ENCODE peak calls at places on chromosomes 12 and 14, in ten cellular contexts. One of them, this sample, is unnamed.

GRCh38 chr12:24922109-24922508 is 26.8 kb downstream of the BCAT1 start:
- DNase-seq in AG08395: no peak
- DNase-seq in sigmoid colon: no peak
- DNase-seq in activated CD4-positive, alpha-beta T cell treated with anti-CD3 and anti-CD28 coated beads for 48 hours: no peak
- DNase-seq in epithelial cell of proximal tubule: no peak
- DNase-seq in NCI-H774: no peak
- DNase-seq in upper lobe of right lung: no peak
- DNase-seq in astrocyte of the cerebellum: no peak
- DNase-seq in IMR-90: no peak
- DNase-seq in stimulated activated CD4-positive, alpha-beta T cell treated with anti-CD3 and anti-CD28 coated beads, Interleukin-4, amount 100 ng/mL, for 24 hours: no peak
- DNase-seq in this sample: no peak

GRCh38 chr12:108237272-108237671 is 101.8 kb downstream of the CMKLR1 start:
- DNase-seq in AG08395: no peak
- DNase-seq in sigmoid colon: no peak
- DNase-seq in activated CD4-positive, alpha-beta T cell treated with anti-CD3 and anti-CD28 coated beads for 48 hours: no peak
- DNase-seq in epithelial cell of proximal tubule: no peak
- DNase-seq in NCI-H774: no peak
- DNase-seq in upper lobe of right lung: no peak
- DNase-seq in astrocyte of the cerebellum: no peak
- DNase-seq in IMR-90: no peak
- DNase-seq in stimulated activated CD4-positive, alpha-beta T cell treated with anti-CD3 and anti-CD28 coated beads, Interleukin-4, amount 100 ng/mL, for 24 hours: no peak
- DNase-seq in this sample: no peak

GRCh38 chr12:50934981-50935807 is 17.1 kb upstream of the HIGD1C start:
- DNase-seq in AG08395: peak
- DNase-seq in sigmoid colon: no peak
- DNase-seq in activated CD4-positive, alpha-beta T cell treated with anti-CD3 and anti-CD28 coated beads for 48 hours: no peak
- DNase-seq in epithelial cell of proximal tubule: no peak
- DNase-seq in NCI-H774: no peak
- DNase-seq in upper lobe of right lung: no peak
- DNase-seq in astrocyte of the cerebellum: peak
- DNase-seq in IMR-90: peak
- DNase-seq in stimulated activated CD4-positive, alpha-beta T cell treated with anti-CD3 and anti-CD28 coated beads, Interleukin-4, amount 100 ng/mL, for 24 hours: no peak
- DNase-seq in this sample: no peak

GRCh38 chr12:9221476-9221875 is 13.3 kb upstream of the PZP start:
- DNase-seq in AG08395: no peak
- DNase-seq in sigmoid colon: no peak
- DNase-seq in activated CD4-positive, alpha-beta T cell treated with anti-CD3 and anti-CD28 coated beads for 48 hours: no peak
- DNase-seq in epithelial cell of proximal tubule: peak
- DNase-seq in NCI-H774: no peak
- DNase-seq in upper lobe of right lung: no peak
- DNase-seq in astrocyte of the cerebellum: no peak
- DNase-seq in IMR-90: no peak
- DNase-seq in stimulated activated CD4-positive, alpha-beta T cell treated with anti-CD3 and anti-CD28 coated beads, Interleukin-4, amount 100 ng/mL, for 24 hours: no peak
- DNase-seq in this sample: no peak

GRCh38 chr12:110917961-110918360 is 2.4 kb downstream of the MYL2 start:
- DNase-seq in AG08395: no peak
- DNase-seq in sigmoid colon: no peak
- DNase-seq in activated CD4-positive, alpha-beta T cell treated with anti-CD3 and anti-CD28 coated beads for 48 hours: no peak
- DNase-seq in epithelial cell of proximal tubule: no peak
- DNase-seq in NCI-H774: no peak
- DNase-seq in upper lobe of right lung: no peak
- DNase-seq in astrocyte of the cerebellum: no peak
- DNase-seq in IMR-90: no peak
- DNase-seq in stimulated activated CD4-positive, alpha-beta T cell treated with anti-CD3 and anti-CD28 coated beads, Interleukin-4, amount 100 ng/mL, for 24 hours: no peak
- DNase-seq in this sample: no peak

GRCh38 chr12:121917950-121918678 is at the start of gene CFAP251:
- DNase-seq in AG08395: peak
- DNase-seq in sigmoid colon: peak
- DNase-seq in activated CD4-positive, alpha-beta T cell treated with anti-CD3 and anti-CD28 coated beads for 48 hours: peak
- DNase-seq in epithelial cell of proximal tubule: no peak
- DNase-seq in NCI-H774: peak
- DNase-seq in upper lobe of right lung: peak
- DNase-seq in astrocyte of the cerebellum: peak
- DNase-seq in IMR-90: peak
- DNase-seq in stimulated activated CD4-positive, alpha-beta T cell treated with anti-CD3 and anti-CD28 coated beads, Interleukin-4, amount 100 ng/mL, for 24 hours: peak
- DNase-seq in this sample: peak

GRCh38 chr14:40394634-40395340 is 962.6 kb upstream of the FBXO33 start:
- DNase-seq in AG08395: no peak
- DNase-seq in sigmoid colon: no peak
- DNase-seq in activated CD4-positive, alpha-beta T cell treated with anti-CD3 and anti-CD28 coated beads for 48 hours: no peak
- DNase-seq in epithelial cell of proximal tubule: no peak
- DNase-seq in NCI-H774: no peak
- DNase-seq in upper lobe of right lung: no peak
- DNase-seq in astrocyte of the cerebellum: no peak
- DNase-seq in IMR-90: no peak
- DNase-seq in stimulated activated CD4-positive, alpha-beta T cell treated with anti-CD3 and anti-CD28 coated beads, Interleukin-4, amount 100 ng/mL, for 24 hours: no peak
- DNase-seq in this sample: no peak

GRCh38 chr14:81990312-81990761 is 456.7 kb upstream of the SEL1L start:
- DNase-seq in AG08395: peak
- DNase-seq in sigmoid colon: no peak
- DNase-seq in activated CD4-positive, alpha-beta T cell treated with anti-CD3 and anti-CD28 coated beads for 48 hours: peak
- DNase-seq in epithelial cell of proximal tubule: peak
- DNase-seq in NCI-H774: peak
- DNase-seq in upper lobe of right lung: no peak
- DNase-seq in astrocyte of the cerebellum: peak
- DNase-seq in IMR-90: peak
- DNase-seq in stimulated activated CD4-positive, alpha-beta T cell treated with anti-CD3 and anti-CD28 coated beads, Interleukin-4, amount 100 ng/mL, for 24 hours: peak
- DNase-seq in this sample: peak

GRCh38 chr14:39576726-39577125 is 144.5 kb upstream of the FBXO33 start:
- DNase-seq in AG08395: no peak
- DNase-seq in sigmoid colon: no peak
- DNase-seq in activated CD4-positive, alpha-beta T cell treated with anti-CD3 and anti-CD28 coated beads for 48 hours: no peak
- DNase-seq in epithelial cell of proximal tubule: no peak
- DNase-seq in NCI-H774: no peak
- DNase-seq in upper lobe of right lung: no peak
- DNase-seq in astrocyte of the cerebellum: peak
- DNase-seq in IMR-90: no peak
- DNase-seq in stimulated activated CD4-positive, alpha-beta T cell treated with anti-CD3 and anti-CD28 coated beads, Interleukin-4, amount 100 ng/mL, for 24 hours: no peak
- DNase-seq in this sample: no peak

GRCh38 chr14:100375273-100375962 is 52.3 kb downstream of the SLC25A47 start:
- DNase-seq in AG08395: peak
- DNase-seq in sigmoid colon: peak
- DNase-seq in activated CD4-positive, alpha-beta T cell treated with anti-CD3 and anti-CD28 coated beads for 48 hours: peak
- DNase-seq in epithelial cell of proximal tubule: peak
- DNase-seq in NCI-H774: no peak
- DNase-seq in upper lobe of right lung: peak
- DNase-seq in astrocyte of the cerebellum: peak
- DNase-seq in IMR-90: peak
- DNase-seq in stimulated activated CD4-positive, alpha-beta T cell treated with anti-CD3 and anti-CD28 coated beads, Interleukin-4, amount 100 ng/mL, for 24 hours: peak
- DNase-seq in this sample: peak

GRCh38 chr14:97388408-97388807 is 591.2 kb downstream of the VRK1 start:
- DNase-seq in AG08395: no peak
- DNase-seq in sigmoid colon: no peak
- DNase-seq in activated CD4-positive, alpha-beta T cell treated with anti-CD3 and anti-CD28 coated beads for 48 hours: no peak
- DNase-seq in epithelial cell of proximal tubule: no peak
- DNase-seq in NCI-H774: no peak
- DNase-seq in upper lobe of right lung: no peak
- DNase-seq in astrocyte of the cerebellum: no peak
- DNase-seq in IMR-90: no peak
- DNase-seq in stimulated activated CD4-positive, alpha-beta T cell treated with anti-CD3 and anti-CD28 coated beads, Interleukin-4, amount 100 ng/mL, for 24 hours: no peak
- DNase-seq in this sample: no peak

GRCh38 chr12:122031342-122032216 is 9.9 kb downstream of the BCL7A start:
- DNase-seq in AG08395: peak
- DNase-seq in sigmoid colon: no peak
- DNase-seq in activated CD4-positive, alpha-beta T cell treated with anti-CD3 and anti-CD28 coated beads for 48 hours: peak
- DNase-seq in epithelial cell of proximal tubule: no peak
- DNase-seq in NCI-H774: no peak
- DNase-seq in upper lobe of right lung: peak
- DNase-seq in astrocyte of the cerebellum: no peak
- DNase-seq in IMR-90: no peak
- DNase-seq in stimulated activated CD4-positive, alpha-beta T cell treated with anti-CD3 and anti-CD28 coated beads, Interleukin-4, amount 100 ng/mL, for 24 hours: peak
- DNase-seq in this sample: peak

GRCh38 chr12:119613319-119613936 is 19.9 kb downstream of the TMEM233 start:
- DNase-seq in AG08395: no peak
- DNase-seq in sigmoid colon: no peak
- DNase-seq in activated CD4-positive, alpha-beta T cell treated with anti-CD3 and anti-CD28 coated beads for 48 hours: no peak
- DNase-seq in epithelial cell of proximal tubule: peak
- DNase-seq in NCI-H774: peak
- DNase-seq in upper lobe of right lung: no peak
- DNase-seq in astrocyte of the cerebellum: no peak
- DNase-seq in IMR-90: peak
- DNase-seq in stimulated activated CD4-positive, alpha-beta T cell treated with anti-CD3 and anti-CD28 coated beads, Interleukin-4, amount 100 ng/mL, for 24 hours: no peak
- DNase-seq in this sample: no peak

GRCh38 chr12:80353254-80353653 is 90.8 kb upstream of the PTPRQ start:
- DNase-seq in AG08395: peak
- DNase-seq in sigmoid colon: no peak
- DNase-seq in activated CD4-positive, alpha-beta T cell treated with anti-CD3 and anti-CD28 coated beads for 48 hours: no peak
- DNase-seq in epithelial cell of proximal tubule: no peak
- DNase-seq in NCI-H774: no peak
- DNase-seq in upper lobe of right lung: no peak
- DNase-seq in astrocyte of the cerebellum: peak
- DNase-seq in IMR-90: peak
- DNase-seq in stimulated activated CD4-positive, alpha-beta T cell treated with anti-CD3 and anti-CD28 coated beads, Interleukin-4, amount 100 ng/mL, for 24 hours: no peak
- DNase-seq in this sample: no peak

GRCh38 chr12:19963972-19964371 is 404.4 kb upstream of the PDE3A start:
- DNase-seq in AG08395: no peak
- DNase-seq in sigmoid colon: no peak
- DNase-seq in activated CD4-positive, alpha-beta T cell treated with anti-CD3 and anti-CD28 coated beads for 48 hours: no peak
- DNase-seq in epithelial cell of proximal tubule: no peak
- DNase-seq in NCI-H774: no peak
- DNase-seq in upper lobe of right lung: no peak
- DNase-seq in astrocyte of the cerebellum: peak
- DNase-seq in IMR-90: no peak
- DNase-seq in stimulated activated CD4-positive, alpha-beta T cell treated with anti-CD3 and anti-CD28 coated beads, Interleukin-4, amount 100 ng/mL, for 24 hours: no peak
- DNase-seq in this sample: no peak

GRCh38 chr14:88590173-88590572 is 27.3 kb downstream of the ZC3H14 start:
- DNase-seq in AG08395: no peak
- DNase-seq in sigmoid colon: no peak
- DNase-seq in activated CD4-positive, alpha-beta T cell treated with anti-CD3 and anti-CD28 coated beads for 48 hours: no peak
- DNase-seq in epithelial cell of proximal tubule: no peak
- DNase-seq in NCI-H774: no peak
- DNase-seq in upper lobe of right lung: no peak
- DNase-seq in astrocyte of the cerebellum: no peak
- DNase-seq in IMR-90: peak
- DNase-seq in stimulated activated CD4-positive, alpha-beta T cell treated with anti-CD3 and anti-CD28 coated beads, Interleukin-4, amount 100 ng/mL, for 24 hours: no peak
- DNase-seq in this sample: no peak

GRCh38 chr12:118101051-118101450 is 2.8 kb downstream of the VSIG10 start:
- DNase-seq in AG08395: no peak
- DNase-seq in sigmoid colon: no peak
- DNase-seq in activated CD4-positive, alpha-beta T cell treated with anti-CD3 and anti-CD28 coated beads for 48 hours: no peak
- DNase-seq in epithelial cell of proximal tubule: no peak
- DNase-seq in NCI-H774: no peak
- DNase-seq in upper lobe of right lung: no peak
- DNase-seq in astrocyte of the cerebellum: no peak
- DNase-seq in IMR-90: no peak
- DNase-seq in stimulated activated CD4-positive, alpha-beta T cell treated with anti-CD3 and anti-CD28 coated beads, Interleukin-4, amount 100 ng/mL, for 24 hours: no peak
- DNase-seq in this sample: no peak

GRCh38 chr12:92360543-92360942 is 214.9 kb upstream of the BTG1 start:
- DNase-seq in AG08395: no peak
- DNase-seq in sigmoid colon: no peak
- DNase-seq in activated CD4-positive, alpha-beta T cell treated with anti-CD3 and anti-CD28 coated beads for 48 hours: no peak
- DNase-seq in epithelial cell of proximal tubule: no peak
- DNase-seq in NCI-H774: no peak
- DNase-seq in upper lobe of right lung: no peak
- DNase-seq in astrocyte of the cerebellum: no peak
- DNase-seq in IMR-90: no peak
- DNase-seq in stimulated activated CD4-positive, alpha-beta T cell treated with anti-CD3 and anti-CD28 coated beads, Interleukin-4, amount 100 ng/mL, for 24 hours: no peak
- DNase-seq in this sample: no peak

GRCh38 chr14:100849432-100849831 is 23.5 kb downstream of the MEG3 start:
- DNase-seq in AG08395: peak
- DNase-seq in sigmoid colon: no peak
- DNase-seq in activated CD4-positive, alpha-beta T cell treated with anti-CD3 and anti-CD28 coated beads for 48 hours: no peak
- DNase-seq in epithelial cell of proximal tubule: no peak
- DNase-seq in NCI-H774: no peak
- DNase-seq in upper lobe of right lung: no peak
- DNase-seq in astrocyte of the cerebellum: no peak
- DNase-seq in IMR-90: peak
- DNase-seq in stimulated activated CD4-positive, alpha-beta T cell treated with anti-CD3 and anti-CD28 coated beads, Interleukin-4, amount 100 ng/mL, for 24 hours: no peak
- DNase-seq in this sample: no peak

GRCh38 chr14:106831322-106831720 is 1304.9 kb downstream of the TMEM121 start:
- DNase-seq in AG08395: no peak
- DNase-seq in sigmoid colon: no peak
- DNase-seq in activated CD4-positive, alpha-beta T cell treated with anti-CD3 and anti-CD28 coated beads for 48 hours: peak
- DNase-seq in epithelial cell of proximal tubule: no peak
- DNase-seq in NCI-H774: no peak
- DNase-seq in upper lobe of right lung: peak
- DNase-seq in astrocyte of the cerebellum: no peak
- DNase-seq in IMR-90: no peak
- DNase-seq in stimulated activated CD4-positive, alpha-beta T cell treated with anti-CD3 and anti-CD28 coated beads, Interleukin-4, amount 100 ng/mL, for 24 hours: peak
- DNase-seq in this sample: no peak

GRCh38 chr12:42802688-42803279 is 213.2 kb upstream of the PRICKLE1 start:
- DNase-seq in AG08395: no peak
- DNase-seq in sigmoid colon: no peak
- DNase-seq in activated CD4-positive, alpha-beta T cell treated with anti-CD3 and anti-CD28 coated beads for 48 hours: no peak
- DNase-seq in epithelial cell of proximal tubule: no peak
- DNase-seq in NCI-H774: no peak
- DNase-seq in upper lobe of right lung: no peak
- DNase-seq in astrocyte of the cerebellum: no peak
- DNase-seq in IMR-90: peak
- DNase-seq in stimulated activated CD4-positive, alpha-beta T cell treated with anti-CD3 and anti-CD28 coated beads, Interleukin-4, amount 100 ng/mL, for 24 hours: no peak
- DNase-seq in this sample: no peak

GRCh38 chr14:22882529-22883190 is 362 bp upstream of the REM2 start:
- DNase-seq in AG08395: peak
- DNase-seq in sigmoid colon: peak
- DNase-seq in activated CD4-positive, alpha-beta T cell treated with anti-CD3 and anti-CD28 coated beads for 48 hours: peak
- DNase-seq in epithelial cell of proximal tubule: no peak
- DNase-seq in NCI-H774: peak
- DNase-seq in upper lobe of right lung: no peak
- DNase-seq in astrocyte of the cerebellum: no peak
- DNase-seq in IMR-90: peak
- DNase-seq in stimulated activated CD4-positive, alpha-beta T cell treated with anti-CD3 and anti-CD28 coated beads, Interleukin-4, amount 100 ng/mL, for 24 hours: peak
- DNase-seq in this sample: peak

GRCh38 chr12:34398366-34398705 is 376.0 kb downstream of the ALG10 start:
- DNase-seq in AG08395: no peak
- DNase-seq in sigmoid colon: peak
- DNase-seq in activated CD4-positive, alpha-beta T cell treated with anti-CD3 and anti-CD28 coated beads for 48 hours: no peak
- DNase-seq in epithelial cell of proximal tubule: no peak
- DNase-seq in NCI-H774: no peak
- DNase-seq in upper lobe of right lung: peak
- DNase-seq in astrocyte of the cerebellum: no peak
- DNase-seq in IMR-90: no peak
- DNase-seq in stimulated activated CD4-positive, alpha-beta T cell treated with anti-CD3 and anti-CD28 coated beads, Interleukin-4, amount 100 ng/mL, for 24 hours: peak
- DNase-seq in this sample: peak

GRCh38 chr14:55588259-55588699 is 8.3 kb downstream of the KTN1 start:
- DNase-seq in AG08395: peak
- DNase-seq in sigmoid colon: no peak
- DNase-seq in activated CD4-positive, alpha-beta T cell treated with anti-CD3 and anti-CD28 coated beads for 48 hours: no peak
- DNase-seq in epithelial cell of proximal tubule: no peak
- DNase-seq in NCI-H774: no peak
- DNase-seq in upper lobe of right lung: no peak
- DNase-seq in astrocyte of the cerebellum: no peak
- DNase-seq in IMR-90: peak
- DNase-seq in stimulated activated CD4-positive, alpha-beta T cell treated with anti-CD3 and anti-CD28 coated beads, Interleukin-4, amount 100 ng/mL, for 24 hours: no peak
- DNase-seq in this sample: no peak

GRCh38 chr14:103871596-103872480 is 24.5 kb upstream of the PPP1R13B start:
- DNase-seq in AG08395: no peak
- DNase-seq in sigmoid colon: no peak
- DNase-seq in activated CD4-positive, alpha-beta T cell treated with anti-CD3 and anti-CD28 coated beads for 48 hours: peak
- DNase-seq in epithelial cell of proximal tubule: no peak
- DNase-seq in NCI-H774: peak
- DNase-seq in upper lobe of right lung: peak
- DNase-seq in astrocyte of the cerebellum: no peak
- DNase-seq in IMR-90: no peak
- DNase-seq in stimulated activated CD4-positive, alpha-beta T cell treated with anti-CD3 and anti-CD28 coated beads, Interleukin-4, amount 100 ng/mL, for 24 hours: peak
- DNase-seq in this sample: no peak

GRCh38 chr14:24297190-24297964 is 2.2 kb downstream of the DHRS1 start:
- DNase-seq in AG08395: no peak
- DNase-seq in sigmoid colon: no peak
- DNase-seq in activated CD4-positive, alpha-beta T cell treated with anti-CD3 and anti-CD28 coated beads for 48 hours: no peak
- DNase-seq in epithelial cell of proximal tubule: no peak
- DNase-seq in NCI-H774: no peak
- DNase-seq in upper lobe of right lung: no peak
- DNase-seq in astrocyte of the cerebellum: no peak
- DNase-seq in IMR-90: peak
- DNase-seq in stimulated activated CD4-positive, alpha-beta T cell treated with anti-CD3 and anti-CD28 coated beads, Interleukin-4, amount 100 ng/mL, for 24 hours: no peak
- DNase-seq in this sample: no peak

GRCh38 chr14:24064091-24064795 is 7.1 kb upstream of the CPNE6 start:
- DNase-seq in AG08395: no peak
- DNase-seq in sigmoid colon: no peak
- DNase-seq in activated CD4-positive, alpha-beta T cell treated with anti-CD3 and anti-CD28 coated beads for 48 hours: no peak
- DNase-seq in epithelial cell of proximal tubule: no peak
- DNase-seq in NCI-H774: no peak
- DNase-seq in upper lobe of right lung: peak
- DNase-seq in astrocyte of the cerebellum: no peak
- DNase-seq in IMR-90: no peak
- DNase-seq in stimulated activated CD4-positive, alpha-beta T cell treated with anti-CD3 and anti-CD28 coated beads, Interleukin-4, amount 100 ng/mL, for 24 hours: no peak
- DNase-seq in this sample: no peak